ENCODE peak calls at places on chromosomes 7 and 10, in seven cellular contexts. One of them, this sample, is unnamed.

GRCh38 chr7:80699656-80700318 is 61.3 kb downstream of the CD36 start:
- DNase-seq in RWPE2: no peak
- DNase-seq in H54: no peak
- DNase-seq in tibial nerve: no peak
- DNase-seq in esophagus squamous epithelium: no peak
- DNase-seq in effector CD4-positive, alpha-beta T cell: no peak
- DNase-seq in epithelial cell of esophagus: no peak
- DNase-seq in this sample: no peak

GRCh38 chr10:24869354-24870016 is 82.9 kb downstream of the PRTFDC1 start:
- DNase-seq in tibial nerve: no peak
- DNase-seq in RWPE2: no peak
- DNase-seq in H54: no peak
- DNase-seq in effector CD4-positive, alpha-beta T cell: no peak
- DNase-seq in esophagus squamous epithelium: no peak
- DNase-seq in epithelial cell of esophagus: no peak
- DNase-seq in this sample: no peak

GRCh38 chr7:95933618-95934017 is 161.3 kb downstream of the DYNC1I1 start:
- DNase-seq in esophagus squamous epithelium: no peak
- DNase-seq in H54: no peak
- DNase-seq in tibial nerve: no peak
- DNase-seq in RWPE2: no peak
- DNase-seq in epithelial cell of esophagus: no peak
- DNase-seq in effector CD4-positive, alpha-beta T cell: no peak
- DNase-seq in this sample: no peak

GRCh38 chr10:110327262-110327914 is 22.7 kb upstream of the SMNDC1 start:
- DNase-seq in effector CD4-positive, alpha-beta T cell: no peak
- DNase-seq in epithelial cell of esophagus: no peak
- DNase-seq in tibial nerve: no peak
- DNase-seq in RWPE2: no peak
- DNase-seq in H54: no peak
- DNase-seq in esophagus squamous epithelium: no peak
- DNase-seq in this sample: no peak

GRCh38 chr10:129307141-129307540 is 159.9 kb upstream of the MGMT start:
- DNase-seq in RWPE2: no peak
- DNase-seq in H54: no peak
- DNase-seq in esophagus squamous epithelium: no peak
- DNase-seq in tibial nerve: no peak
- DNase-seq in epithelial cell of esophagus: no peak
- DNase-seq in effector CD4-positive, alpha-beta T cell: no peak
- DNase-seq in this sample: no peak

GRCh38 chr7:129072410-129073063 is 17.6 kb upstream of the TNPO3 start:
- DNase-seq in epithelial cell of esophagus: no peak
- DNase-seq in effector CD4-positive, alpha-beta T cell: no peak
- DNase-seq in RWPE2: no peak
- DNase-seq in H54: no peak
- DNase-seq in tibial nerve: no peak
- DNase-seq in esophagus squamous epithelium: no peak
- DNase-seq in this sample: no peak

GRCh38 chr7:113307147-113307546 is 188.8 kb upstream of the SMIM30 start:
- DNase-seq in effector CD4-positive, alpha-beta T cell: no peak
- DNase-seq in epithelial cell of esophagus: peak; percentile 11
- DNase-seq in esophagus squamous epithelium: no peak
- DNase-seq in tibial nerve: no peak
- DNase-seq in RWPE2: no peak
- DNase-seq in H54: no peak
- DNase-seq in this sample: no peak

GRCh38 chr7:151437163-151437553 is 2.8 kb downstream of the CRYGN start:
- DNase-seq in tibial nerve: no peak
- DNase-seq in epithelial cell of esophagus: no peak
- DNase-seq in esophagus squamous epithelium: no peak
- DNase-seq in H54: no peak
- DNase-seq in effector CD4-positive, alpha-beta T cell: no peak
- DNase-seq in RWPE2: no peak
- DNase-seq in this sample: no peak

GRCh38 chr7:140752533-140752932 is 56.0 kb downstream of the NDUFB2 start:
- DNase-seq in H54: no peak
- DNase-seq in esophagus squamous epithelium: no peak
- DNase-seq in epithelial cell of esophagus: no peak
- DNase-seq in tibial nerve: no peak
- DNase-seq in RWPE2: no peak
- DNase-seq in effector CD4-positive, alpha-beta T cell: no peak
- DNase-seq in this sample: no peak

GRCh38 chr10:88243847-88244730 is 339.0 kb downstream of the RNLS start:
- DNase-seq in esophagus squamous epithelium: no peak
- DNase-seq in H54: peak; percentile 72
- DNase-seq in tibial nerve: no peak
- DNase-seq in epithelial cell of esophagus: no peak
- DNase-seq in RWPE2: no peak
- DNase-seq in effector CD4-positive, alpha-beta T cell: no peak
- DNase-seq in this sample: no peak

GRCh38 chr10:53209941-53210611 is 437.5 kb upstream of the MBL2 start:
- DNase-seq in effector CD4-positive, alpha-beta T cell: no peak
- DNase-seq in esophagus squamous epithelium: no peak
- DNase-seq in H54: no peak
- DNase-seq in epithelial cell of esophagus: peak; percentile 57
- DNase-seq in RWPE2: no peak
- DNase-seq in tibial nerve: no peak
- DNase-seq in this sample: no peak

GRCh38 chr10:43846187-43846680 is 197.6 kb upstream of the ZNF32 start:
- DNase-seq in tibial nerve: no peak
- DNase-seq in RWPE2: no peak
- DNase-seq in esophagus squamous epithelium: no peak
- DNase-seq in effector CD4-positive, alpha-beta T cell: no peak
- DNase-seq in epithelial cell of esophagus: no peak
- DNase-seq in H54: no peak
- DNase-seq in this sample: no peak

GRCh38 chr7:138458576-138459234 is 1.4 kb upstream of the TRIM24 start:
- DNase-seq in esophagus squamous epithelium: no peak
- DNase-seq in tibial nerve: no peak
- DNase-seq in epithelial cell of esophagus: no peak
- DNase-seq in H54: no peak
- DNase-seq in effector CD4-positive, alpha-beta T cell: no peak
- DNase-seq in RWPE2: no peak
- DNase-seq in this sample: no peak

GRCh38 chr7:157955383-157955999 is 618.7 kb downstream of the DNAJB6 start:
- DNase-seq in tibial nerve: no peak
- DNase-seq in epithelial cell of esophagus: no peak
- DNase-seq in effector CD4-positive, alpha-beta T cell: no peak
- DNase-seq in RWPE2: no peak
- DNase-seq in esophagus squamous epithelium: no peak
- DNase-seq in H54: no peak
- DNase-seq in this sample: no peak

GRCh38 chr10:46080886-46081285 is 34.8 kb upstream of the MSMB start:
- DNase-seq in effector CD4-positive, alpha-beta T cell: no peak
- DNase-seq in H54: no peak
- DNase-seq in epithelial cell of esophagus: no peak
- DNase-seq in RWPE2: no peak
- DNase-seq in esophagus squamous epithelium: no peak
- DNase-seq in tibial nerve: no peak
- DNase-seq in this sample: no peak

GRCh38 chr10:110530131-110530831 is 32.6 kb downstream of the DUSP5 start:
- DNase-seq in esophagus squamous epithelium: no peak
- DNase-seq in epithelial cell of esophagus: peak; percentile 72
- DNase-seq in effector CD4-positive, alpha-beta T cell: no peak
- DNase-seq in H54: peak; percentile 68
- DNase-seq in tibial nerve: peak; percentile 35
- DNase-seq in RWPE2: peak; percentile 79
- DNase-seq in this sample: no peak

GRCh38 chr7:147432068-147432467 is 1158.5 kb upstream of the C7orf33 start:
- DNase-seq in epithelial cell of esophagus: no peak
- DNase-seq in effector CD4-positive, alpha-beta T cell: no peak
- DNase-seq in esophagus squamous epithelium: no peak
- DNase-seq in RWPE2: no peak
- DNase-seq in tibial nerve: no peak
- DNase-seq in H54: no peak
- DNase-seq in this sample: no peak

GRCh38 chr10:29636178-29636577 is 1.4 kb upstream of the SVIL start:
- DNase-seq in tibial nerve: no peak
- DNase-seq in H54: no peak
- DNase-seq in RWPE2: no peak
- DNase-seq in effector CD4-positive, alpha-beta T cell: no peak
- DNase-seq in epithelial cell of esophagus: peak; percentile 54
- DNase-seq in esophagus squamous epithelium: no peak
- DNase-seq in this sample: no peak

GRCh38 chr10:31381766-31382316 is 62.8 kb downstream of the ZEB1 start:
- DNase-seq in epithelial cell of esophagus: peak; percentile 40
- DNase-seq in H54: no peak
- DNase-seq in effector CD4-positive, alpha-beta T cell: no peak
- DNase-seq in tibial nerve: no peak
- DNase-seq in RWPE2: no peak
- DNase-seq in esophagus squamous epithelium: no peak
- DNase-seq in this sample: no peak

GRCh38 chr7:29723599-29723998 is 82.7 kb upstream of the WIPF3 start:
- DNase-seq in RWPE2: no peak
- DNase-seq in effector CD4-positive, alpha-beta T cell: no peak
- DNase-seq in H54: no peak
- DNase-seq in epithelial cell of esophagus: peak; percentile 33
- DNase-seq in tibial nerve: no peak
- DNase-seq in esophagus squamous epithelium: no peak
- DNase-seq in this sample: no peak

GRCh38 chr7:44750424-44750823 is 1.8 kb downstream of the ZMIZ2 start:
- DNase-seq in H54: no peak
- DNase-seq in effector CD4-positive, alpha-beta T cell: no peak
- DNase-seq in RWPE2: no peak
- DNase-seq in tibial nerve: no peak
- DNase-seq in esophagus squamous epithelium: no peak
- DNase-seq in epithelial cell of esophagus: no peak
- DNase-seq in this sample: no peak

GRCh38 chr10:126135177-126135576 is 238.8 kb downstream of the FANK1 start:
- DNase-seq in effector CD4-positive, alpha-beta T cell: no peak
- DNase-seq in tibial nerve: no peak
- DNase-seq in RWPE2: no peak
- DNase-seq in H54: no peak
- DNase-seq in esophagus squamous epithelium: no peak
- DNase-seq in epithelial cell of esophagus: peak; percentile 24
- DNase-seq in this sample: no peak

GRCh38 chr10:129689681-129690080 is 222.6 kb downstream of the MGMT start:
- DNase-seq in effector CD4-positive, alpha-beta T cell: no peak
- DNase-seq in H54: no peak
- DNase-seq in epithelial cell of esophagus: no peak
- DNase-seq in tibial nerve: no peak
- DNase-seq in esophagus squamous epithelium: no peak
- DNase-seq in RWPE2: no peak
- DNase-seq in this sample: no peak

GRCh38 chr10:7410800-7411670 is at the start of gene SFMBT2:
- DNase-seq in RWPE2: no peak
- DNase-seq in H54: peak; percentile 57
- DNase-seq in tibial nerve: no peak
- DNase-seq in effector CD4-positive, alpha-beta T cell: peak; percentile 45
- DNase-seq in esophagus squamous epithelium: no peak
- DNase-seq in epithelial cell of esophagus: peak; percentile 49
- DNase-seq in this sample: peak; percentile 29

GRCh38 chr10:50417906-50418697 is 166.8 kb upstream of the ASAH2 start:
- DNase-seq in tibial nerve: peak; percentile 37
- DNase-seq in RWPE2: peak; percentile 83
- DNase-seq in effector CD4-positive, alpha-beta T cell: no peak
- DNase-seq in epithelial cell of esophagus: peak; percentile 94
- DNase-seq in H54: peak; percentile 80
- DNase-seq in esophagus squamous epithelium: peak; percentile 19
- DNase-seq in this sample: peak; percentile 24

GRCh38 chr10:77531441-77532001 is 106.1 kb downstream of the KCNMA1 start:
- DNase-seq in RWPE2: no peak
- DNase-seq in H54: peak; percentile 84
- DNase-seq in epithelial cell of esophagus: peak; percentile 86
- DNase-seq in esophagus squamous epithelium: no peak
- DNase-seq in tibial nerve: no peak
- DNase-seq in effector CD4-positive, alpha-beta T cell: no peak
- DNase-seq in this sample: no peak

GRCh38 chr7:29319719-29320521 is 125.3 kb downstream of the CHN2 start:
- DNase-seq in epithelial cell of esophagus: no peak
- DNase-seq in esophagus squamous epithelium: no peak
- DNase-seq in RWPE2: no peak
- DNase-seq in tibial nerve: no peak
- DNase-seq in H54: no peak
- DNase-seq in effector CD4-positive, alpha-beta T cell: no peak
- DNase-seq in this sample: no peak

GRCh38 chr7:45718464-45719330 is 144.5 kb downstream of the ADCY1 start:
- DNase-seq in epithelial cell of esophagus: no peak
- DNase-seq in effector CD4-positive, alpha-beta T cell: no peak
- DNase-seq in tibial nerve: no peak
- DNase-seq in H54: no peak
- DNase-seq in RWPE2: no peak
- DNase-seq in esophagus squamous epithelium: no peak
- DNase-seq in this sample: no peak

GRCh38 chr7:96021533-96021932 is 249.2 kb downstream of the DYNC1I1 start:
- DNase-seq in RWPE2: no peak
- DNase-seq in effector CD4-positive, alpha-beta T cell: no peak
- DNase-seq in H54: no peak
- DNase-seq in tibial nerve: no peak
- DNase-seq in esophagus squamous epithelium: no peak
- DNase-seq in epithelial cell of esophagus: peak; percentile 39
- DNase-seq in this sample: no peak

GRCh38 chr7:121385800-121386179 is 10.3 kb downstream of the FAM3C start:
- DNase-seq in H54: no peak
- DNase-seq in RWPE2: no peak
- DNase-seq in tibial nerve: no peak
- DNase-seq in epithelial cell of esophagus: peak; percentile 10
- DNase-seq in esophagus squamous epithelium: no peak
- DNase-seq in effector CD4-positive, alpha-beta T cell: no peak
- DNase-seq in this sample: no peak

GRCh38 chr10:32237644-32238345 is 109.2 kb downstream of the EPC1 start:
- DNase-seq in esophagus squamous epithelium: no peak
- DNase-seq in effector CD4-positive, alpha-beta T cell: no peak
- DNase-seq in epithelial cell of esophagus: peak; percentile 61
- DNase-seq in tibial nerve: no peak
- DNase-seq in H54: no peak
- DNase-seq in RWPE2: no peak
- DNase-seq in this sample: no peak

GRCh38 chr7:19972872-19973271 is 199.5 kb upstream of the TMEM196 start:
- DNase-seq in epithelial cell of esophagus: no peak
- DNase-seq in effector CD4-positive, alpha-beta T cell: no peak
- DNase-seq in tibial nerve: no peak
- DNase-seq in RWPE2: no peak
- DNase-seq in esophagus squamous epithelium: no peak
- DNase-seq in H54: no peak
- DNase-seq in this sample: no peak

This sample was measured in central memory CD8-positive, alpha-beta T cell.